ENCODE peak calls at places on chromosomes 3 and 15, in four cellular contexts. Z is HCT116, V is esophagus squamous epithelium, R is body of pancreas. W is an unnamed sample. For H3K9me3, the result is how much of the 10 kb centered on the place peaks cover.

GRCh38 chr15:70767668-70768067 is 4.3 kb upstream of the UACA start:
- DNase-seq in R (no peak), Z (no peak), V (no peak), W (no peak)

GRCh38 chr3:77780621-77781020 is 740.7 kb downstream of the ROBO2 start:
- DNase-seq in Z (no peak), R (no peak), V (no peak), W (no peak)

GRCh38 chr3:82000773-82001172 is 239.3 kb upstream of the GBE1 start:
- DNase-seq in R (peak), Z (no peak), V (no peak), W (no peak)

GRCh38 chr3:196093271-196094111 is 11.6 kb upstream of the TFRC start:
- DNase-seq in V (no peak), R (peak), Z (no peak), W (no peak)

GRCh38 chr3:109131276-109131675 is 5.2 kb upstream of the C3orf85 start:
- DNase-seq in R (no peak), V (no peak), Z (no peak), W (no peak)

GRCh38 chr3:53495518-53496501 is 1.4 kb downstream of the CACNA1D start:
- DNase-seq in V (no peak), Z (no peak), R (peak), W (no peak)

GRCh38 chr3:150635526-150635925 is 32.4 kb downstream of the SELENOT start:
- DNase-seq in R (no peak), V (no peak), Z (no peak), W (no peak)

GRCh38 chr15:69591905-69592508 is 139.4 kb downstream of the RPLP1 start:
- DNase-seq in Z (no peak), R (peak), V (no peak), W (no peak)

GRCh38 chr3:139120336-139120971 is 75.8 kb upstream of the PRR23C start:
- DNase-seq in Z (peak), R (peak), V (no peak), W (no peak)

GRCh38 chr3:149476135-149476684 is 1.7 kb downstream of the TM4SF4 start:
- DNase-seq in Z (no peak), V (no peak), R (no peak), W (peak)

GRCh38 chr15:77546050-77546501 is 86.6 kb downstream of the LINGO1 start:
- DNase-seq in R (no peak), V (no peak), Z (no peak), W (no peak)

GRCh38 chr15:38860253-38860652 is 295.6 kb upstream of the RASGRP1 start:
- DNase-seq in V (no peak), Z (no peak), R (peak), W (no peak)

GRCh38 chr3:198107840-198108734 is 148.1 kb downstream of the LMLN start:
- DNase-seq in V (no peak), Z (no peak), R (no peak), W (no peak)
- H3K9me3 ChIP-seq in V (under half), Z (under half), R (under half), W (under half)

GRCh38 chr3:13263770-13264467 is 156.2 kb downstream of the NUP210 start:
- DNase-seq in Z (no peak), V (no peak), R (no peak), W (peak)
- TF ChIP-seq POLR2A in Z (no peak), V (no peak), R (no peak), W (peak)

GRCh38 chr3:294096-294495 is 97.5 kb downstream of the CHL1 start:
- DNase-seq in R (no peak), Z (no peak), V (no peak), W (no peak)
- H3K9me3 ChIP-seq in R (under half), Z (under half), V (under half), W (under half)

DNA sequence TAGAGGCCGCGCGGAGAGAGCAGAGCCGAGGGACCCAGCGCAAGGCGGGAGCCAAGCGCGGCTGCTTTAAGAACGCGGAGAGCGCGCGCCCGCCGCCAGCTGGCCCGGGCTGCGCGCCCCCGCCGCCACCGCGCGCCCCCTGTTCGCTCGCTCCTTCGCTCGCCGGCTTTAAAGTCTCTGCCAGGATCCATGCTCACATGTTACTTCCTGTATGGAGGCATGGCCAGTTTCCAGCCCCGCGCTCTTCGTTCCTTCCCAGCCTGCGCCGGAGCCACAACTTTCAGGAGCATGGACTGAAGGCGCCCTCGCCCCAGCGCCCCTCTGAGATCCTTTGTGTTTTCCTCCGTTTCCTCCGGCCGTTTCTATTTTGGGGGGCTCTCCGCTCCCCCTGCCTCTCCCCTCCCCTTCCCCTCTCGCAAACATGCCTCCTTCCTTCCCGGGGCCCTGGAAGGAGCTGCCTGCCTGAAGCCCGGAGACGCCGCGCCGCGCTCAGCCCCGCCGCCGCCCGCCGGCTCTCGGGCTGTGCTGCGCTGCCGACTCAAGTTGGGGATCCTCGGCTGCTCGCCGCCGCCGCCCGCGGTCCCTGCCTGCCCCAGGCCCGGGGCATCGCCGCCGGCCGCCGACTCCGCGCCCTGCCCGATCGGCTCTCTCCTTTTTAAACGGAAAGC is at the start of gene PTPRG:
- DNase-seq in Z (peak), V (peak), R (peak), W (peak)
- TF ChIP-seq POLR2A in Z (peak), V (no peak), R (peak), W (peak)

GRCh38 chr15:58933311-58934113 is at the start of gene SLTM:
- DNase-seq in V (peak), Z (peak), R (peak), W (peak)

GRCh38 chr15:58934521-58934920 is 1.0 kb upstream of the SLTM start:
- DNase-seq in V (no peak), R (no peak), Z (peak), W (no peak)

GRCh38 chr15:58934114-58934447 is 602 bp upstream of the SLTM start:
- DNase-seq in V (no peak), R (no peak), Z (no peak), W (no peak)

GRCh38 chr15:58931985-58932384 is 1.5 kb downstream of the SLTM start:
- DNase-seq in R (peak), Z (no peak), V (no peak), W (no peak)

GRCh38 chr15:58932791-58933310 is 628 bp downstream of the SLTM start:
- DNase-seq in Z (no peak), R (peak), V (no peak), W (no peak)
- H3K9me3 ChIP-seq in Z (under half), R (under half), V (under half), W (under half)